ENCODE peak calls at places on chromosome 20, in four cellular contexts. F is K562, N is GM12878, L is HepG2. W is an unnamed sample. For H3K36me3, the result is how much of the 10 kb centered on the place peaks cover.

GRCh38 chr20:53748821-53749402 is 155.3 kb upstream of the ZNF217 start:
- DNase-seq in F (no peak), N (no peak), L (no peak), W (no peak)

GRCh38 chr20:33713865-33714367 is 6.2 kb downstream of the PXMP4 start:
- DNase-seq in F (no peak), N (no peak), L (no peak), W (no peak)

GRCh38 chr20:59515013-59515905 is 89.1 kb upstream of the PHACTR3 start:
- DNase-seq in F (peak), N (no peak), L (peak), W (peak)

GRCh38 chr20:50996901-50997830 is 25.7 kb downstream of the KCNG1 start:
- DNase-seq in F (no peak), N (no peak), L (no peak), W (no peak)

GRCh38 chr20:5696011-5696559 is 54.1 kb upstream of the SHLD1 start:
- DNase-seq in F (no peak), N (no peak), L (peak), W (no peak)

GRCh38 chr20:56343861-56344381 is 14.9 kb upstream of the FAM210B start:
- DNase-seq in F (peak), N (no peak), L (no peak), W (peak)

GRCh38 chr20:22810626-22811559 is 224.2 kb upstream of the SSTR4 start:
- DNase-seq in F (no peak), N (no peak), L (no peak), W (no peak)

GRCh38 chr20:59388402-59388801 is 88.0 kb downstream of the EDN3 start:
- DNase-seq in F (no peak), N (no peak), L (no peak), W (no peak)

GRCh38 chr20:36818185-36818584 is 44.6 kb upstream of the DSN1 start:
- DNase-seq in F (no peak), N (no peak), L (no peak), W (no peak)
- TF ChIP-seq GABPA in F (no peak), N (no peak), L (no peak), W (no peak)

GRCh38 chr20:17417221-17417620 is 114.0 kb downstream of the BFSP1 start:
- DNase-seq in F (no peak), N (no peak), L (no peak), W (no peak)
- TF ChIP-seq REST in F (no peak), N (no peak), L (no peak), W (no peak)

DNA sequence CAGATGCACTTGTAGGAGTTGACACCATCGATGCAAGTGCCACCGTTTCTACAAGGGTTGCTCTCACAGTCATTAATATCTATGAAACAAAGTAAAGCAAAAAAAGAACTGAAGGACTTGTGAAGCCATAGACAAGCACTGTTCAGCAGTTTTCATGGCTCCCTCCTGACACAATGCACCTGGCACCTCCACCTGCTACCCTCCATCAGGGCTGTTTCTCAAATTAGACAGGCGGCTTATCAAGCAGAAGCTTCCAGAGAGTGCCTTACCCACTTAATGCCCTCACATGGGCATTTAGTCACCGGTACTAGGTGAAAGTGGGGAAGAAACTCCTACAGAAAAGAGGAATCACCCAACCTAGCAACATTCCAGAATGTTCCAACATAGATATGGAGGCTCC is 27.8 kb downstream of the JAG1 start:
- DNase-seq in F (no peak), N (no peak), L (no peak), W (no peak)
- H3K36me3 ChIP-seq in F (under half), N (under half), L (half or more), W (under half)

DNA sequence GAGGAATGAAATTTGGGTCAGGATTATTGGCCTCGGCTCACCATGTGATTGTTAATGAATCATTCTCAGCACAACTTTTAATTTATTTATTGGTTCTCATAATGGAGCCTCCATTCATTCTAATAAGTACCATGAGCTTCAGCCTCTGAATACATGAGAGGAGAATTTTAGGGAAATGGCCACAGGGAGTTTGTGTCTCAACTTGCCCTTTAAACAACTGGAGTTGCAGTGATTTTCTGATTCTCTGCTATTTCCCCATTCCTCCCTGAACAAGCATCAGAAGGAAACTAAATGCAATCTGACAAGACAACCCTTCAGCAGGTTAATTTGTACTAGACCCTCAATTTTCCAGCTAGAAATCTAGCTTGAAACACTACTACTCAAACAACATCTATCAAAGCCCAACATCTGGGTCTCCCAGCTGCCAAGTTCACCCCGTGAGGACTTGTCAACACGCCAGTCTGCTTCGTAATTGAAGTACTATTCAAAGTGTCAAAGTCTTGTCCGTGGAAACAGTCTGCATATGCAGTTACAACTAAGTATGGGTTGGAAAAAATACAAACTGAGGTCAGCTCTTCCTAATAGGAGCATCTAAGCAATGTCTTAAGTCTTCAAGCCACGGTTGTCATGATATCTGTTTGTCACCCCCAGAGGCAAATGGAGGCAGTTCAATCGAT is 235.4 kb downstream of the CDH4 start:
- DNase-seq in F (no peak), N (no peak), L (no peak), W (no peak)
- TF ChIP-seq GABPA in F (no peak), N (no peak), L (no peak), W (no peak)